ENCODE peak calls at places on chromosomes 12 and 14, in four cellular contexts. One of them, this sample, is unnamed.

GRCh38 chr14:102891556-102891955 is 30.9 kb upstream of the AMN start:
- DNase-seq in body of pancreas: no peak
- DNase-seq in lower lobe of right lung: no peak
- DNase-seq in left ventricle myocardium inferior: no peak
- DNase-seq in this sample: no peak

GRCh38 chr14:61343991-61344405 is 22.6 kb downstream of the PRKCH start:
- DNase-seq in left ventricle myocardium inferior: no peak
- DNase-seq in lower lobe of right lung: no peak
- DNase-seq in body of pancreas: peak; percentile 40
- DNase-seq in this sample: no peak

GRCh38 chr12:107684990-107685359 is 624 bp upstream of the PWP1 start:
- DNase-seq in body of pancreas: peak; percentile 36
- DNase-seq in left ventricle myocardium inferior: no peak
- DNase-seq in lower lobe of right lung: no peak
- DNase-seq in this sample: no peak

GRCh38 chr12:3228587-3228986 is 151.4 kb downstream of the TSPAN9 start:
- DNase-seq in body of pancreas: no peak
- DNase-seq in left ventricle myocardium inferior: no peak
- DNase-seq in lower lobe of right lung: no peak
- DNase-seq in this sample: no peak

GRCh38 chr14:33165144-33165925 is 226.7 kb downstream of the NPAS3 start:
- DNase-seq in body of pancreas: no peak
- DNase-seq in left ventricle myocardium inferior: no peak
- DNase-seq in lower lobe of right lung: no peak
- DNase-seq in this sample: no peak

GRCh38 chr12:56107242-56107641 is 2.9 kb downstream of the PA2G4 start:
- DNase-seq in body of pancreas: no peak
- DNase-seq in lower lobe of right lung: no peak
- DNase-seq in left ventricle myocardium inferior: no peak
- DNase-seq in this sample: no peak

GRCh38 chr12:24554612-24555300 is 394.1 kb downstream of the BCAT1 start:
- DNase-seq in body of pancreas: no peak
- DNase-seq in left ventricle myocardium inferior: no peak
- DNase-seq in lower lobe of right lung: no peak
- DNase-seq in this sample: no peak

GRCh38 chr14:64848239-64848638 is 31.5 kb downstream of the SPTB start:
- DNase-seq in left ventricle myocardium inferior: no peak
- DNase-seq in lower lobe of right lung: no peak
- DNase-seq in body of pancreas: no peak
- DNase-seq in this sample: no peak

GRCh38 chr12:126108247-126108646 is 1043.0 kb downstream of the AACS start:
- DNase-seq in body of pancreas: no peak
- DNase-seq in left ventricle myocardium inferior: no peak
- DNase-seq in lower lobe of right lung: no peak
- DNase-seq in this sample: no peak

GRCh38 chr12:53502331-53502730 is 1.2 kb downstream of the TARBP2 start:
- DNase-seq in left ventricle myocardium inferior: no peak
- DNase-seq in lower lobe of right lung: no peak
- DNase-seq in body of pancreas: no peak
- DNase-seq in this sample: no peak

GRCh38 chr12:53502983-53503728 is 2.1 kb downstream of the TARBP2 start:
- DNase-seq in body of pancreas: no peak
- DNase-seq in lower lobe of right lung: no peak
- DNase-seq in left ventricle myocardium inferior: no peak
- DNase-seq in this sample: no peak

GRCh38 chr12:53505555-53506449 is 1.5 kb downstream of the NPFF start:
- DNase-seq in body of pancreas: no peak
- DNase-seq in lower lobe of right lung: no peak
- DNase-seq in left ventricle myocardium inferior: no peak
- DNase-seq in this sample: no peak

GRCh38 chr12:53505086-53505485 is 2.2 kb downstream of the NPFF start:
- DNase-seq in lower lobe of right lung: no peak
- DNase-seq in body of pancreas: no peak
- DNase-seq in left ventricle myocardium inferior: no peak
- DNase-seq in this sample: no peak

DNA sequence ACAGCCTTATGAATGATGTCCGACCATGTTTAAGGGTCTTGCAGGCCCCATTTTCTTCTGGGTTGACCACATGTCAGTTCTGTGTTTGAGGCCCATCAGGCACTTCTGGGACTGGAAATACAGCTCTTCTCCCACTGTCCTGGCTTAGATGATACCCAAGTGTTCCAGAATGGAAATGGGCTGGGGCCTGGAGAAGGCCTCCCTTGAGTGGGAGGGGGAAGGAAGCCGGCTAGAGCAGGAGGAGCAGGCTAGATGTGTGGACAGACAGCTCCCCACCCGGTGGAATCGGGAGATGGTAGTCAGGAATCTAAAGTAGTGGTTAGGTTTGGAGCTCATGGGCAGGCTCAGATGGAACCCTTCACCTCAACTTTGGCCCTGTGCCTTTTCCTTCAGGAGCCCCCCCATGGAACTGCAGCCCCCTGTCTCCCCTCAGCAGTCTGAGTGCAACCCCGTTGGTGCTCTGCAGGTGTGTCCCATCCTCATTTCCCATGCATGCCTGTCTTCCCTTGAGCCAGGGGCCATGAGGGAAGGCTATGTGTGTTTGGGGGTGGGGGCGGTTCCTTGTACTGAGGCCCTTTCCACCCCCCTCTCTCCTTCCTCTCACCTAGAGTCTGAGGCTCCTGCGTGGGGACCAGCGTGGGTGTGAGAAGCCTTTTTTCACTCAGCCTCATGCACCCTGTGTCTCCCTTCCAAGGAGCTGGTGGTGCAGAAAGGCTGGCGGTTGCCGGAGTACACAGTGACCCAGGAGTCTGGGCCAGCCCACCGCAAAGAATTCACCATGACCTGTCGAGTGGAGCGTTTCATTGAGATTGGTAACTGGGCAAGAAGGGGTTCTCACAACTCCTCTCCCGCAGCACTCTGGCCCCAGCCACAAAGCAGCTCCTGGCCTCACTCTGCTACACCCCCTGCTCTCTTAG is 3.0 kb downstream of the NPFF start:
- DNase-seq in left ventricle myocardium inferior: no peak
- DNase-seq in body of pancreas: no peak
- DNase-seq in lower lobe of right lung: no peak
- DNase-seq in this sample: no peak
- TF ChIP-seq CTCF in left ventricle myocardium inferior: no peak
- TF ChIP-seq CTCF in body of pancreas: no peak
- TF ChIP-seq CTCF in lower lobe of right lung: no peak
- TF ChIP-seq CTCF in this sample: no peak

GRCh38 chr14:104892517-104893434 is 27.7 kb downstream of the CEP170B start:
- DNase-seq in lower lobe of right lung: no peak
- DNase-seq in body of pancreas: no peak
- DNase-seq in left ventricle myocardium inferior: no peak
- DNase-seq in this sample: no peak

GRCh38 chr14:104894331-104895206 is 29.5 kb downstream of the CEP170B start:
- DNase-seq in left ventricle myocardium inferior: peak; percentile 14
- DNase-seq in lower lobe of right lung: no peak
- DNase-seq in body of pancreas: no peak
- DNase-seq in this sample: peak; percentile 8

GRCh38 chr14:104895207-104895785 is 29.4 kb upstream of the PLD4 start:
- DNase-seq in lower lobe of right lung: no peak
- DNase-seq in body of pancreas: peak; percentile 21
- DNase-seq in left ventricle myocardium inferior: peak; percentile 15
- DNase-seq in this sample: no peak

GRCh38 chr14:104891664-104892500 is 26.8 kb downstream of the CEP170B start:
- DNase-seq in body of pancreas: peak; percentile 1
- DNase-seq in lower lobe of right lung: peak; percentile 39
- DNase-seq in left ventricle myocardium inferior: peak; percentile 14
- DNase-seq in this sample: no peak

DNA sequence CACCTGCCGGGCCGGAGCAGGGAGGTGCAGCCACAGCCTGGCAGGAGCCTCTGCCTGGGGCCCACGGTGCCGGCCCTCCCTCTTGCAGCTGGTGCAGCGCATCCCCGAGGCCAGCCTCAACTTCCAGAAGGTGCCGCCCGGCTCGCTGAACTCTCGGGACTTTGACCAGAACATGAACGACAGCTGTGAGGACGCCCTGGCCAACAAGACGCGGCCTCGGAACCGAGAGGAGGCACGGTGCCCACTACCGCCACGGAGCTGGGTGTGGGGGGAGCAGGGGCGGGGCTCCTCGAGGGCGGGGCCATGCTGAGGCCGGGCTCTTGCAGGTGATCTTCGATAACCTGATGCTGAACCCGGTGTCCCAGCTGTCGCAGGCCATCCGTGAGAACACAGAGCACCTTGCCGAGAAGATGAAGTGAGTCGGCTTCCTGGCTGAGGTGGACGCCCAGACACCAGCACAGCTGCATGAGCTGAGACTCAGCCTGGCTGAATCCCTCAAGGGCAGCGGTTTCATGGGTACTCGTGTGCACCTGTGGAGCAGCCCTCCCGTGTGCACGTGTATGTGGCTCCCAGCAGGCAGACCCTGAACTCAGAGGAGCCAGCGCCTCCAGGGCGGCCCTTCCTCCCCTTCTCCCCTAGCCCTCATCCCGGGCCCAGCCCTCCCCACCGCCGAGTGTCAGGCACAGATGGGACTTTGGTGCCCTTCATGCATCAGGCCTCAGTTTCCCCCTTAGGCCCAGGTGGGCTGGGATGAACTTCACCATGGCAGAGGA is 28.6 kb downstream of the CEP170B start:
- DNase-seq in body of pancreas: no peak
- DNase-seq in lower lobe of right lung: peak; percentile 44
- DNase-seq in left ventricle myocardium inferior: peak; percentile 14
- DNase-seq in this sample: no peak
- H3K4me1 ChIP-seq in body of pancreas: peaks cover 32% of the 10 kb centered on the region
- H3K4me1 ChIP-seq in lower lobe of right lung: peaks cover 18% of the 10 kb centered on the region
- H3K4me1 ChIP-seq in left ventricle myocardium inferior: peaks cover 21% of the 10 kb centered on the region
- H3K4me1 ChIP-seq in this sample: no peaks in the 10 kb centered on the region

GRCh38 chr14:104026024-104026423 is 59.5 kb upstream of the ASPG start:
- DNase-seq in left ventricle myocardium inferior: no peak
- DNase-seq in lower lobe of right lung: no peak
- DNase-seq in body of pancreas: no peak
- DNase-seq in this sample: no peak
- TF ChIP-seq CTCF in left ventricle myocardium inferior: no peak
- TF ChIP-seq CTCF in lower lobe of right lung: no peak
- TF ChIP-seq CTCF in body of pancreas: no peak
- TF ChIP-seq CTCF in this sample: no peak

GRCh38 chr12:64800640-64801039 is 23.8 kb upstream of the TBC1D30 start:
- DNase-seq in body of pancreas: no peak
- DNase-seq in lower lobe of right lung: no peak
- DNase-seq in left ventricle myocardium inferior: no peak
- DNase-seq in this sample: no peak
- H3K4me1 ChIP-seq in body of pancreas: peaks cover 11% of the 10 kb centered on the region
- H3K4me1 ChIP-seq in lower lobe of right lung: no peaks in the 10 kb centered on the region
- H3K4me1 ChIP-seq in left ventricle myocardium inferior: no peaks in the 10 kb centered on the region
- H3K4me1 ChIP-seq in this sample: no peaks in the 10 kb centered on the region

GRCh38 chr12:68113644-68114043 is 45.9 kb downstream of the IFNG start:
- DNase-seq in body of pancreas: no peak
- DNase-seq in left ventricle myocardium inferior: no peak
- DNase-seq in lower lobe of right lung: no peak
- DNase-seq in this sample: no peak
- TF ChIP-seq CTCF in body of pancreas: no peak
- TF ChIP-seq CTCF in left ventricle myocardium inferior: no peak
- TF ChIP-seq CTCF in lower lobe of right lung: peak; percentile 18
- TF ChIP-seq CTCF in this sample: peak; percentile 43